ENCODE peak calls at places on chromosomes 3 and 15, in four cellular contexts. O is sigmoid colon, B is right cardiac atrium, R is bronchial epithelial cell. H is an unnamed sample.

GRCh38 chr3:42892169-42892568 is 13.8 kb upstream of the ZNF662 start:
- DNase-seq in R (peak; percentile 29), O (no peak), B (no peak), H (no peak)

GRCh38 chr3:65348596-65348995 is 660.8 kb upstream of the ADAMTS9 start:
- DNase-seq in O (no peak), B (no peak), R (no peak), H (no peak)

GRCh38 chr3:182294256-182294655 is 499.0 kb upstream of the ATP11B start:
- DNase-seq in O (no peak), B (no peak), R (peak; percentile 53), H (peak; percentile 29)

GRCh38 chr15:82663186-82663600 is 16.0 kb upstream of the CPEB1 start:
- DNase-seq in B (peak; percentile 44), O (no peak), R (peak; percentile 34), H (peak; percentile 74)

GRCh38 chr3:17287006-17287689 is 402.4 kb downstream of the PLCL2 start:
- DNase-seq in O (no peak), R (no peak), B (no peak), H (no peak)

GRCh38 chr15:56964182-56964581 is 45.7 kb downstream of the TCF12 start:
- DNase-seq in R (no peak), O (no peak), B (no peak), H (no peak)

GRCh38 chr3:39361252-39361927 is 21.8 kb upstream of the SLC25A38 start:
- DNase-seq in O (no peak), B (no peak), R (peak; percentile 43), H (peak; percentile 40)

GRCh38 chr3:186930639-186931486 is 537 bp downstream of the ST6GAL1 start:
- DNase-seq in R (peak; percentile 34), O (no peak), B (peak; percentile 77), H (peak; percentile 37)

GRCh38 chr3:194808709-194809108 is 123.0 kb downstream of the FAM43A start:
- DNase-seq in B (no peak), R (peak; percentile 93), O (no peak), H (peak; percentile 88)

GRCh38 chr3:188084751-188085595 is 69.0 kb upstream of the LPP start:
- DNase-seq in O (no peak), R (no peak), B (no peak), H (no peak)

GRCh38 chr3:172153335-172153861 is 114.0 kb downstream of the FNDC3B start:
- DNase-seq in R (peak; percentile 95), O (peak; percentile 98), B (peak; percentile 93), H (peak; percentile 96)

GRCh38 chr15:90836296-90836871 is 32.0 kb upstream of the FURIN start:
- DNase-seq in O (no peak), R (peak; percentile 57), B (no peak), H (peak; percentile 71)

GRCh38 chr3:50651875-50652529 is 22.7 kb upstream of the DOCK3 start:
- DNase-seq in R (no peak), O (no peak), B (no peak), H (no peak)

GRCh38 chr3:129022114-129022994 is 21.2 kb downstream of the EFCC1 start:
- DNase-seq in R (no peak), O (peak; percentile 96), B (peak; percentile 84), H (no peak)

GRCh38 chr15:72155021-72155621 is 36.9 kb downstream of the SENP8 start:
- DNase-seq in R (peak; percentile 83), B (peak; percentile 73), O (peak; percentile 83), H (peak; percentile 91)

GRCh38 chr3:119662604-119663377 is 2.4 kb upstream of the POPDC2 start:
- DNase-seq in B (no peak), R (no peak), O (no peak), H (no peak)

GRCh38 chr3:131477813-131478212 is 25.0 kb downstream of the MRPL3 start:
- DNase-seq in R (no peak), B (no peak), O (no peak), H (no peak)

GRCh38 chr15:90031231-90031791 is 30.2 kb downstream of the ZNF710 start:
- DNase-seq in O (peak; percentile 48), B (no peak), R (peak; percentile 70), H (peak; percentile 75)

GRCh38 chr3:8575364-8576104 is 69.1 kb downstream of the SSUH2 start:
- DNase-seq in O (no peak), B (no peak), R (peak; percentile 22), H (peak; percentile 16)

GRCh38 chr15:84400820-84401219 is 165.2 kb downstream of the GOLGA6L4 start:
- DNase-seq in B (no peak), O (no peak), R (no peak), H (no peak)

GRCh38 chr3:3109407-3110298 is 521 bp downstream of the IL5RA start:
- DNase-seq in B (no peak), R (peak; percentile 56), O (no peak), H (peak; percentile 49)

GRCh38 chr3:194300392-194300758 is 50.8 kb downstream of the CPN2 start:
- DNase-seq in B (peak; percentile 83), R (peak; percentile 41), O (peak; percentile 96), H (peak; percentile 66)

GRCh38 chr3:53073553-53074365 is 27.9 kb upstream of the SFMBT1 start:
- DNase-seq in O (peak; percentile 60), R (no peak), B (no peak), H (no peak)

GRCh38 chr3:144746631-144747030 is 775.0 kb downstream of the DIPK2A start:
- DNase-seq in O (no peak), R (no peak), B (no peak), H (no peak)

GRCh38 chr15:68982002-68982401 is 32.5 kb upstream of the NOX5 start:
- DNase-seq in R (no peak), O (no peak), B (no peak), H (no peak)

GRCh38 chr3:114624676-114625181 is 330.9 kb downstream of the TIGIT start:
- DNase-seq in R (peak; percentile 84), O (peak; percentile 98), B (peak; percentile 96), H (peak; percentile 79)

GRCh38 chr15:74259324-74259712 is 23.2 kb downstream of the CCDC33 start:
- DNase-seq in R (no peak), B (no peak), O (no peak), H (no peak)
- H3K4me3 ChIP-seq in R (no peak overlapping the region), B (no peak overlapping the region), O (no peak overlapping the region), H (no peak overlapping the region)

GRCh38 chr3:177429772-177430171 is 232.5 kb upstream of the TBL1XR1 start:
- DNase-seq in R (no peak), O (no peak), B (no peak), H (no peak)

GRCh38 chr3:177435301-177435700 is 238.0 kb upstream of the TBL1XR1 start:
- DNase-seq in B (no peak), O (no peak), R (no peak), H (no peak)

GRCh38 chr3:177430653-177431052 is 233.4 kb upstream of the TBL1XR1 start:
- DNase-seq in B (no peak), O (no peak), R (no peak), H (no peak)

GRCh38 chr3:177429066-177429465 is 231.8 kb upstream of the TBL1XR1 start:
- DNase-seq in B (no peak), O (no peak), R (no peak), H (no peak)

DNA sequence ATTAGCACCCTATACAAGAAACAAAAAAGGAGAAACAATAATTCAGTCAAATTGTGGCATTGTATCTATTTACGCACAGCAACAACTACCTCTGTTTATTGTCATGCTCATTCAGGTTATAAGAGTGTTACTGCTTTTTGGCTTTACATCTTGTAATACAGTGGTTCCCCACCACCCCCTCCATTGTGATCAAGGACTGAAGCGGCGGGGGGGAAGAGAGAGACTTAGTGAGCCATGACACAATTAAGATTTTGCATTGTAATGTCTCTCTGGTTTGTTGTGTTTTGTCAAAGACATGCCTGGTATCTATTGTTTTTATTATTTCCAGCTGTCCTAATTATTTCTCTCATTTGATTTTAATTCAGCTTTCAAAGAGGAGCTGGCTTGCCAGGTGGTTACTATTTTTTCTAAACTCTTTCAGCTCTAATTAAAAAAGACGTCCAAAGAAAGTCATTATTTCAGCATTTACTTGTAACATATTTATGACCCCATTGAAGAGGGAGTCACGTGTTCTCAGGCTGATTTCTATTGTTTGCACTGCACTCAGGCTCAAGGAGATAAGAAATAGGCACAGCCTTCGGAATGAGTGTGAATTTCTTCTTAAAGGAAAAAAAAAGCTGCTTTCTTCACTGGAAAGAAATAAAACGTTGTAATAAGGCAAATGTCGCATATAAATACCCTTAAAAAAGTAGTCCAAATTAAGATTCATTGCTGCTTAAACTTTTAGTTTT is 234.4 kb upstream of the TBL1XR1 start:
- DNase-seq in O (no peak), B (no peak), R (no peak), H (no peak)
- H3K4me3 ChIP-seq in O (no peak overlapping the region), B (no peak overlapping the region), R (no peak overlapping the region), H (no peak overlapping the region)

GRCh38 chr3:196513697-196514349 is 1.3 kb downstream of the SMCO1 start:
- DNase-seq in O (no peak), R (peak; percentile 55), B (no peak), H (peak; percentile 46)

GRCh38 chr3:196517919-196518318 is 2.8 kb upstream of the SMCO1 start:
- DNase-seq in O (no peak), R (peak; percentile 93), B (no peak), H (peak; percentile 98)

GRCh38 chr3:196517142-196517808 is 2.1 kb upstream of the SMCO1 start:
- DNase-seq in R (no peak), O (no peak), B (no peak), H (no peak)

GRCh38 chr3:196514350-196514716 is 813 bp downstream of the SMCO1 start:
- DNase-seq in B (no peak), O (no peak), R (no peak), H (no peak)

GRCh38 chr3:196514913-196515621 is at the start of gene SMCO1:
- DNase-seq in O (no peak), B (no peak), R (no peak), H (no peak)
- H3K4me3 ChIP-seq in O (no peak within 1 kb of the TSS), B (peak within 1 kb of the TSS; percentile 26), R (no peak within 1 kb of the TSS), H (no peak within 1 kb of the TSS)

DNA sequence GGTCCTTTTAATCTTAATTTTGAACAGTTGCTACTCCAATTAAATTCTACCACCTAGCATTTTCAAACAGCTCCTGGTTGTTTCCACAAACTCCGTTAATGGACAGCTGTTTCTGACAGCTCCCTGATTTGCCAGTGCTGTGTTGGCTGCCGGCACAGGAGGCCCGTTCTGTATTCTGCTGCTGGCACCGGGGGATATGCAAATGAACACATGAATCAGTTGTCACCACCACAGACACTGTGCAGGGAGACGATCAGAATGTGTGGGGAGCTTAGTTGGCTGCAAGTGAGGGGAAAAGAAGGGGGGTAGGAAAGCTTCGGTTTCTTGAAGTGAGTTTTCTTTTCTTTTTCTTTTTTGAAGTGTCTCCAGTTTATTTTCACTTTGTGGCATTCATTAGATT is 438.6 kb upstream of the ARRDC4 start:
- DNase-seq in R (no peak), B (peak; percentile 37), O (peak; percentile 68), H (peak; percentile 20)
- H3K4me3 ChIP-seq in R (no peak overlapping the region), B (peak overlapping the region; percentile 47), O (peak overlapping the region; percentile 15), H (no peak overlapping the region)

DNA sequence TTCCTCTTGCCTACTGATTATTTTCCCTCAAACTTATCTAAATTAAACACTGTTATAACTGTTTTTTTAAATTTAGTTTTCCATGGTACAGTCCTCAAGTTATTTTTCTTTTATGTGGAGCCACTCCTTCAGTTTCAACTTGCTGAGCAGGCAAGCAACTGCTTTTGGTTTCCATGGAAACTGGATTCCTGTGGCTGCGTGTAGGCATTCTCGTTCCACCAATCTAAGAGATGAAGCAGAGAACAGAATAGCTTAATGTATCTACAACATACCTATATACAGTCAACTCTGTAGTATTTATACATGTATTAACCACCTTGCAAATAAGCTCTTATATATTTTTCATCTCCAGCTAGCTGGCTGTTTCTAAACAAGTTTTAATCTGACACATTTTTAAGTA is 25.8 kb upstream of the ANXA2 start:
- DNase-seq in R (peak; percentile 90), B (no peak), O (no peak), H (peak; percentile 86)
- H3K4me3 ChIP-seq in R (no peak overlapping the region), B (no peak overlapping the region), O (no peak overlapping the region), H (no peak overlapping the region)

H was measured in epithelial cell of esophagus.